ENCODE peak calls at places on chromosomes 16 and 17, in nine cellular contexts. K is psoas muscle; T is CD8-positive, alpha-beta T cell; E is H9; C is Peyer's patch; N is MCF 10A; X is astrocyte of the spinal cord; A is lung; Q is progenitor cell of endocrine pancreas. Y is an unnamed sample.
A peak's percentile ranks its signal among the peaks of the same experiment; 100 is the strongest.

GRCh38 chr17:17494499-17495447 is 1.4 kb downstream of the RASD1 start:
- DNase-seq in Q (peak; percentile 39), K (peak; percentile 72), A (peak; percentile 44), E (peak; percentile 82), N (no peak), X (peak; percentile 37), C (peak; percentile 57), T (no peak), Y (peak; percentile 45)

GRCh38 chr16:78396046-78396445 is 296.6 kb downstream of the WWOX start:
- DNase-seq in A (no peak), N (peak; percentile 1), E (no peak), Q (no peak), T (no peak), C (no peak), X (no peak), K (no peak), Y (no peak)

GRCh38 chr16:73730496-73731090 is 566.0 kb upstream of the PSMD7 start:
- DNase-seq in N (no peak), X (no peak), K (no peak), Q (no peak), T (no peak), E (no peak), C (no peak), A (no peak), Y (no peak)

GRCh38 chr17:82665226-82665625 is 17.0 kb upstream of the WDR45B start:
- DNase-seq in E (no peak), T (no peak), N (no peak), X (no peak), K (peak; percentile 1), A (no peak), C (no peak), Q (no peak), Y (no peak)

GRCh38 chr16:55036371-55036821 is 105.7 kb downstream of the IRX5 start:
- DNase-seq in A (no peak), E (peak; percentile 9), T (no peak), Q (no peak), N (no peak), K (no peak), C (peak; percentile 17), X (no peak), Y (no peak)

GRCh38 chr16:24409045-24409444 is 130.3 kb upstream of the RBBP6 start:
- DNase-seq in N (peak; percentile 38), A (no peak), K (no peak), T (no peak), X (no peak), E (peak; percentile 43), Q (no peak), C (no peak), Y (no peak)

GRCh38 chr17:1169471-1169908 is 10.3 kb downstream of the ABR start:
- DNase-seq in K (no peak), X (no peak), C (no peak), T (no peak), Q (no peak), N (no peak), E (no peak), A (no peak), Y (no peak)

GRCh38 chr17:38588775-38589174 is 17.0 kb downstream of the SRCIN1 start:
- DNase-seq in K (no peak), T (no peak), X (no peak), C (no peak), N (no peak), E (no peak), Q (no peak), A (no peak), Y (no peak)

GRCh38 chr17:72603346-72604242 is 482.8 kb downstream of the SOX9 start:
- DNase-seq in T (no peak), E (no peak), K (no peak), C (no peak), X (peak; percentile 97), Q (no peak), N (peak; percentile 47), A (no peak), Y (no peak)

GRCh38 chr17:78185981-78186688 is 717 bp downstream of the TK1 start:
- DNase-seq in E (no peak), T (no peak), A (no peak), K (no peak), X (no peak), N (peak; percentile 35), C (peak; percentile 72), Q (no peak), Y (no peak)

GRCh38 chr17:45729284-45729907 is 54.7 kb upstream of the CRHR1 start:
- DNase-seq in X (no peak), C (no peak), K (no peak), E (peak; percentile 13), Q (no peak), T (no peak), A (no peak), N (no peak), Y (no peak)

GRCh38 chr16:84618428-84619102 is 687 bp upstream of the COTL1 start:
- DNase-seq in C (no peak), T (no peak), Q (no peak), A (no peak), K (peak; percentile 42), E (peak; percentile 92), X (peak; percentile 98), N (peak; percentile 94), Y (no peak)

GRCh38 chr16:660459-661183 is 7.3 kb upstream of the RHOT2 start:
- DNase-seq in T (peak; percentile 64), X (peak; percentile 78), N (peak; percentile 71), A (peak; percentile 90), E (peak; percentile 95), Q (peak; percentile 51), C (peak; percentile 94), K (peak; percentile 93), Y (peak; percentile 91)

GRCh38 chr17:44044092-44044491 is 22.4 kb downstream of the LSM12 start:
- DNase-seq in E (no peak), A (no peak), N (peak; percentile 79), T (no peak), X (no peak), K (no peak), C (no peak), Q (no peak), Y (no peak)

GRCh38 chr16:87926246-87927194 is 9.8 kb downstream of the CA5A start:
- DNase-seq in E (no peak), N (no peak), T (no peak), K (no peak), A (no peak), Q (no peak), X (no peak), C (peak; percentile 79), Y (no peak)

GRCh38 chr17:57898487-57899311 is 48.9 kb upstream of the MRPS23 start:
- DNase-seq in A (peak; percentile 75), T (no peak), C (no peak), N (no peak), E (peak; percentile 95), Q (no peak), K (peak; percentile 75), X (peak; percentile 71), Y (no peak)

GRCh38 chr17:55160501-55160900 is 104.3 kb upstream of the HLF start:
- DNase-seq in N (no peak), C (no peak), X (no peak), K (no peak), Q (no peak), E (no peak), T (no peak), A (no peak), Y (no peak)
- TF ChIP-seq CTCF in N (no peak), C (no peak), X (no peak), K (no peak), Q (no peak), E (no peak), T (no peak), A (no peak), Y (no peak)

GRCh38 chr16:8935989-8936388 is 27.7 kb downstream of the USP7 start:
- DNase-seq in E (peak; percentile 65), N (peak; percentile 14), X (no peak), K (no peak), T (no peak), C (peak; percentile 58), Q (no peak), A (no peak), Y (peak; percentile 35)
- TF ChIP-seq CTCF in E (peak; percentile 45), N (no peak), X (peak; percentile 30), K (peak; percentile 7), T (no peak), C (peak; percentile 7), Q (no peak), A (no peak), Y (peak; percentile 24)

GRCh38 chr16:8631818-8632217 is 10.3 kb downstream of the METTL22 start:
- DNase-seq in C (no peak), Q (no peak), A (no peak), X (no peak), N (no peak), T (no peak), K (no peak), E (no peak), Y (no peak)

GRCh38 chr16:8632675-8633182 is 11.2 kb downstream of the METTL22 start:
- DNase-seq in K (peak; percentile 29), A (peak; percentile 38), Q (no peak), N (no peak), E (no peak), X (no peak), T (no peak), C (no peak), Y (no peak)

GRCh38 chr16:8639694-8640093 is 18.2 kb downstream of the METTL22 start:
- DNase-seq in K (no peak), A (no peak), C (no peak), X (no peak), T (no peak), E (no peak), N (no peak), Q (no peak), Y (no peak)

GRCh38 chr16:8631373-8631772 is 9.9 kb downstream of the METTL22 start:
- DNase-seq in N (no peak), C (no peak), Q (no peak), E (no peak), K (no peak), T (no peak), X (no peak), A (no peak), Y (no peak)

DNA sequence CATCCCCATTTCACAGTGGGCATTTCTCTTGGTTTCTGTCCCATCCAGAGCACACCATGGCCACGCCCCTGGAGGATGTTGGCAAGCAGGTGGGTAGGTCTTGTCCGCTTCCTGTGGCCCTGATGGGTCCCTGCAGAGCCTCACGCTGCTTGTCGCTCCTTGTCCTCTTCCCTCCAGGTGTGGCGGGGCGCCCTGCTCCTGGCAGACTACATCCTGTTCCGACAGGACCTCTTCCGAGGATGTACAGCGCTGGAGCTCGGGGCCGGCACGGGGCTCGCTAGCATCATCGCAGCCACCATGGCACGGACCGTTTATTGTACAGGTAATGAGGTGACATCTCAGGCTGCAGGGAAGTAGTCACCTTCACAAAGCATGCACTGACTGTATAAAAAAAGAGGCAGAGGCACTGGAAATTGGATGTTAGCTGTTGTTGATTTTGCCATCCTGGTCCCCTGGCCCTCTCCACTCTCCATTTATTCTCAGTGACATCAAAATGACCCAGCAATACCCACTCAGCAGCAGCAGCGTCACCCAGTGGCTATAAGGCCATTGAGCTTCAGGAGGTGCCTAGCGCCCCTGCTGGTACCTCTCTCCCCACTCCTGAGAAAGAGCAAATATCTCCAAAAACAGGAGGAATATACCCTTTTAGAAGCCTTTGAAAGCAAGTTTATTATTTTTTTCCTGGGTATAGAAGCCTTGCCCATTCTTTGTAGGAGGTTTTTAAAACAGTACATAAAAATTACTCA is 13.7 kb downstream of the METTL22 start:
- DNase-seq in Q (peak; percentile 19), E (peak; percentile 74), X (peak; percentile 46), K (no peak), A (no peak), C (no peak), N (no peak), T (no peak), Y (peak; percentile 51)
- TF ChIP-seq CTCF in Q (peak; percentile 86), E (peak; percentile 97), X (peak; percentile 89), K (no peak), A (no peak), C (no peak), N (peak; percentile 31), T (no peak), Y (peak; percentile 49)

GRCh38 chr16:8855051-8855786 is 13.6 kb downstream of the CARHSP1 start:
- DNase-seq in K (no peak), A (no peak), T (no peak), Q (no peak), N (no peak), C (no peak), X (no peak), E (no peak), Y (no peak)
- TF ChIP-seq CTCF in K (no peak), A (no peak), T (no peak), Q (no peak), N (peak; percentile 23), C (no peak), X (peak; percentile 5), E (peak; percentile 56), Y (no peak)

Y was measured in endothelial cell.